ENCODE peak calls at places on chromosomes 7 and 10, in ten cellular contexts. U is COR-L47; M is GM23248; L is CD8-positive, alpha-beta T cell; X is activated naive CD4-positive, alpha-beta T cell; V is midbrain; B is coronary artery; H is GM19239; O is heart right ventricle; F is DMS79. I is an unnamed sample.

GRCh38 chr10:122515588-122516231 is 44.8 kb upstream of the DMBT1 start:
- DNase-seq in B (no peak), F (no peak), U (no peak), O (peak), H (no peak), V (no peak), X (no peak), M (peak), L (peak), I (no peak)

GRCh38 chr7:130493275-130493868 is 1.5 kb downstream of the MEST start:
- DNase-seq in F (no peak), M (peak), U (peak), O (no peak), V (no peak), X (no peak), L (no peak), H (no peak), B (no peak), I (no peak)

GRCh38 chr7:27164381-27165088 is 802 bp downstream of the HOXA9 start:
- DNase-seq in B (no peak), M (peak), X (no peak), V (no peak), L (no peak), U (no peak), O (no peak), H (no peak), F (no peak), I (no peak)

GRCh38 chr7:28144266-28144665 is 36.3 kb downstream of the JAZF1 start:
- DNase-seq in F (no peak), H (no peak), B (no peak), L (no peak), M (no peak), X (no peak), O (no peak), U (peak), V (peak), I (no peak)

GRCh38 chr7:143390098-143390772 is 9.1 kb downstream of the ZYX start:
- DNase-seq in U (no peak), L (no peak), H (no peak), M (peak), B (no peak), X (no peak), F (no peak), O (no peak), V (no peak), I (no peak)

GRCh38 chr10:45441791-45442190 is 67.8 kb downstream of the ALOX5 start:
- DNase-seq in L (no peak), U (no peak), V (no peak), O (no peak), M (no peak), F (no peak), B (no peak), H (no peak), X (no peak), I (no peak)

GRCh38 chr7:43511029-43511428 is 71.9 kb upstream of the STK17A start:
- DNase-seq in M (no peak), U (no peak), H (no peak), B (no peak), L (no peak), X (no peak), F (no peak), V (no peak), O (no peak), I (no peak)

GRCh38 chr10:132240156-132240555 is 53.4 kb downstream of the DPYSL4 start:
- DNase-seq in V (no peak), M (no peak), F (no peak), O (peak), X (no peak), U (no peak), L (no peak), H (no peak), B (no peak), I (no peak)

GRCh38 chr10:30041394-30042105 is 17.8 kb downstream of the JCAD start:
- DNase-seq in L (no peak), X (no peak), U (no peak), H (no peak), M (no peak), F (no peak), O (no peak), B (no peak), V (no peak), I (no peak)

GRCh38 chr10:123643315-123643714 is 22.8 kb upstream of the GPR26 start:
- DNase-seq in M (no peak), V (no peak), X (no peak), B (peak), O (no peak), F (no peak), H (no peak), L (no peak), U (no peak), I (no peak)

GRCh38 chr7:159099217-159099655 is 45.4 kb downstream of the VIPR2 start:
- DNase-seq in F (no peak), H (no peak), X (no peak), V (no peak), B (peak), O (no peak), L (no peak), U (no peak), M (no peak), I (no peak)

GRCh38 chr7:130489140-130489967 is 2.5 kb upstream of the MEST start:
- DNase-seq in X (no peak), B (no peak), L (no peak), F (no peak), H (no peak), U (no peak), O (no peak), V (no peak), M (no peak), I (no peak)

GRCh38 chr7:1093916-1094508 is 6.1 kb downstream of the GPER1 start:
- DNase-seq in F (peak), U (no peak), V (no peak), L (no peak), M (no peak), H (no peak), X (no peak), B (no peak), O (no peak), I (no peak)

GRCh38 chr10:86775056-86775858 is 18.8 kb downstream of the BMPR1A start:
- DNase-seq in O (no peak), L (no peak), H (peak), V (no peak), B (no peak), M (peak), U (no peak), F (no peak), X (no peak), I (no peak)

GRCh38 chr10:88262591-88263234 is 320.4 kb downstream of the RNLS start:
- DNase-seq in V (no peak), B (no peak), L (no peak), O (no peak), H (no peak), X (no peak), U (no peak), M (no peak), F (no peak), I (no peak)

GRCh38 chr7:36642010-36642409 is 82.3 kb downstream of the AOAH start:
- DNase-seq in B (no peak), L (no peak), X (no peak), H (no peak), U (no peak), F (no peak), M (no peak), V (no peak), O (no peak), I (no peak)

GRCh38 chr7:15057272-15057671 is 154.7 kb upstream of the DGKB start:
- DNase-seq in M (no peak), U (no peak), F (no peak), L (no peak), X (no peak), H (no peak), B (no peak), V (no peak), O (no peak), I (no peak)

GRCh38 chr10:80568306-80568705 is 30.6 kb downstream of the SH2D4B start:
- DNase-seq in H (no peak), F (no peak), L (no peak), O (no peak), V (no peak), X (no peak), U (no peak), B (no peak), M (no peak), I (no peak)

GRCh38 chr10:101617102-101617823 is 29.1 kb downstream of the DPCD start:
- DNase-seq in O (no peak), F (no peak), L (no peak), U (no peak), X (no peak), M (no peak), H (peak), B (peak), V (no peak), I (no peak)

GRCh38 chr7:1533569-1534329 is 3.2 kb downstream of the MAFK start:
- DNase-seq in M (peak), X (no peak), U (no peak), O (peak), B (peak), L (no peak), H (peak), V (no peak), F (no peak), I (no peak)

GRCh38 chr10:131790021-131790420 is 110.8 kb upstream of the PPP2R2D start:
- DNase-seq in F (no peak), B (no peak), O (no peak), H (no peak), V (no peak), L (no peak), U (no peak), X (no peak), M (no peak), I (no peak)

GRCh38 chr7:139582671-139583155 is 59.2 kb downstream of the CLEC2L start:
- DNase-seq in L (no peak), H (no peak), V (no peak), B (no peak), O (no peak), U (no peak), X (no peak), F (no peak), M (no peak), I (no peak)

GRCh38 chr7:148698397-148699023 is at the start of gene CUL1:
- DNase-seq in X (peak), B (peak), O (peak), H (peak), L (peak), U (peak), F (peak), M (peak), V (peak), I (peak)